ENCODE peak calls at places on chromosome 10, in ten cellular contexts. B, L, F, K, M, C, V, W, G and T are unnamed samples.

GRCh38 chr10:1467450-1467849 is 269.9 kb downstream of the ADARB2 start:
- DNase-seq in B (no peak), L (no peak), F (no peak), K (no peak), M (no peak), C (no peak), V (no peak), W (no peak), G (no peak), T (no peak)

GRCh38 chr10:72477463-72477862 is 122.7 kb upstream of the DNAJB12 start:
- DNase-seq in B (no peak), L (no peak), F (no peak), K (no peak), M (no peak), C (no peak), V (no peak), W (no peak), G (no peak), T (no peak)

GRCh38 chr10:28561531-28561930 is 28.6 kb downstream of the WAC start:
- DNase-seq in B (no peak), L (no peak), F (no peak), K (no peak), M (no peak), C (no peak), V (no peak), W (no peak), G (no peak), T (no peak)

GRCh38 chr10:122216047-122216446 is 55.0 kb upstream of the BTBD16 start:
- DNase-seq in B (no peak), L (no peak), F (no peak), K (no peak), M (no peak), C (no peak), V (no peak), W (no peak), G (no peak), T (no peak)

GRCh38 chr10:62735464-62736188 is 68.9 kb upstream of the ADO start:
- DNase-seq in B (peak; percentile 31), L (no peak), F (no peak), K (peak; percentile 32), M (no peak), C (no peak), V (no peak), W (no peak), G (no peak), T (no peak)

GRCh38 chr10:1402016-1402820 is 335.1 kb downstream of the ADARB2 start:
- DNase-seq in B (no peak), L (no peak), F (no peak), K (no peak), M (peak; percentile 67), C (peak; percentile 1), V (no peak), W (no peak), G (no peak), T (no peak)

GRCh38 chr10:19815036-19815435 is 1.2 kb upstream of the PLXDC2 start:
- DNase-seq in B (no peak), L (no peak), F (no peak), K (no peak), M (no peak), C (no peak), V (no peak), W (no peak), G (no peak), T (no peak)

GRCh38 chr10:35711615-35712411 is 69.7 kb upstream of the FZD8 start:
- DNase-seq in B (no peak), L (no peak), F (no peak), K (no peak), M (no peak), C (no peak), V (no peak), W (no peak), G (no peak), T (no peak)

GRCh38 chr10:16049050-16049449 is 188.7 kb upstream of the MINDY3 start:
- DNase-seq in B (no peak), L (no peak), F (no peak), K (no peak), M (no peak), C (no peak), V (no peak), W (no peak), G (no peak), T (no peak)

GRCh38 chr10:117237401-117237991 is 3.4 kb upstream of the SLC18A2 start:
- DNase-seq in B (no peak), L (no peak), F (no peak), K (no peak), M (no peak), C (no peak), V (no peak), W (no peak), G (no peak), T (no peak)

GRCh38 chr10:112797908-112798307 is 152.1 kb upstream of the TCF7L2 start:
- DNase-seq in B (no peak), L (no peak), F (no peak), K (no peak), M (no peak), C (no peak), V (no peak), W (no peak), G (no peak), T (no peak)

GRCh38 chr10:7484456-7485266 is 73.8 kb upstream of the SFMBT2 start:
- DNase-seq in B (no peak), L (no peak), F (no peak), K (peak; percentile 44), M (no peak), C (no peak), V (peak; percentile 87), W (peak; percentile 17), G (peak; percentile 35), T (peak; percentile 81)

GRCh38 chr10:69344591-69345244 is 66.4 kb downstream of the HK1 start:
- DNase-seq in B (no peak), L (no peak), F (no peak), K (peak; percentile 36), M (no peak), C (no peak), V (peak; percentile 51), W (no peak), G (no peak), T (peak; percentile 56)

GRCh38 chr10:133205146-133205545 is 24.9 kb upstream of the UTF1 start:
- DNase-seq in B (no peak), L (no peak), F (no peak), K (no peak), M (no peak), C (no peak), V (no peak), W (no peak), G (no peak), T (no peak)

GRCh38 chr10:22997102-22997501 is 69.2 kb downstream of the ARMC3 start:
- DNase-seq in B (no peak), L (peak; percentile 33), F (no peak), K (no peak), M (no peak), C (peak; percentile 17), V (no peak), W (no peak), G (no peak), T (no peak)

GRCh38 chr10:32205666-32206065 is 141.3 kb downstream of the EPC1 start:
- DNase-seq in B (no peak), L (no peak), F (no peak), K (no peak), M (no peak), C (no peak), V (no peak), W (no peak), G (no peak), T (no peak)